ENCODE peak calls at places on chromosomes 16 and 17, in seven cellular contexts. One of them, this sample, is unnamed.
A peak's percentile ranks its signal among the peaks of the same experiment; 100 is the strongest.

GRCh38 chr16:48864055-48864454 is 254.1 kb upstream of the N4BP1 start:
- DNase-seq in iPS DF 6.9: no peak
- DNase-seq in sigmoid colon: no peak
- DNase-seq in hepatocyte: no peak
- DNase-seq in GM23248: no peak
- DNase-seq in fibroblast of lung: no peak
- DNase-seq in spleen: no peak
- DNase-seq in this sample: no peak

GRCh38 chr17:304461-304860 is 48.1 kb downstream of the RPH3AL start:
- DNase-seq in spleen: no peak
- DNase-seq in sigmoid colon: no peak
- DNase-seq in GM23248: peak; percentile 39
- DNase-seq in hepatocyte: peak; percentile 28
- DNase-seq in iPS DF 6.9: peak; percentile 11
- DNase-seq in fibroblast of lung: no peak
- DNase-seq in this sample: no peak

GRCh38 chr17:47615766-47616424 is 33.8 kb upstream of the KPNB1 start:
- DNase-seq in spleen: no peak
- DNase-seq in sigmoid colon: no peak
- DNase-seq in GM23248: peak; percentile 71
- DNase-seq in hepatocyte: peak; percentile 71
- DNase-seq in iPS DF 6.9: no peak
- DNase-seq in fibroblast of lung: peak; percentile 71
- DNase-seq in this sample: no peak

GRCh38 chr17:38748329-38749221 is at the start of gene PCGF2:
- DNase-seq in hepatocyte: peak; percentile 96
- DNase-seq in GM23248: peak; percentile 92
- DNase-seq in iPS DF 6.9: peak; percentile 91
- DNase-seq in spleen: peak; percentile 87
- DNase-seq in fibroblast of lung: peak; percentile 90
- DNase-seq in sigmoid colon: peak; percentile 94
- DNase-seq in this sample: peak; percentile 94

GRCh38 chr17:17751489-17751995 is 70.3 kb downstream of the RAI1 start:
- DNase-seq in GM23248: peak; percentile 43
- DNase-seq in spleen: no peak
- DNase-seq in hepatocyte: no peak
- DNase-seq in sigmoid colon: no peak
- DNase-seq in fibroblast of lung: no peak
- DNase-seq in iPS DF 6.9: no peak
- DNase-seq in this sample: no peak

GRCh38 chr16:87569601-87570559 is 32.4 kb upstream of the JPH3 start:
- DNase-seq in iPS DF 6.9: no peak
- DNase-seq in fibroblast of lung: no peak
- DNase-seq in sigmoid colon: no peak
- DNase-seq in hepatocyte: no peak
- DNase-seq in GM23248: no peak
- DNase-seq in spleen: no peak
- DNase-seq in this sample: no peak

GRCh38 chr17:29032067-29032551 is 10.8 kb upstream of the PIPOX start:
- DNase-seq in spleen: no peak
- DNase-seq in iPS DF 6.9: no peak
- DNase-seq in GM23248: no peak
- DNase-seq in hepatocyte: no peak
- DNase-seq in fibroblast of lung: no peak
- DNase-seq in sigmoid colon: no peak
- DNase-seq in this sample: no peak

GRCh38 chr16:15676506-15676905 is 26.5 kb downstream of the NDE1 start:
- DNase-seq in iPS DF 6.9: no peak
- DNase-seq in spleen: no peak
- DNase-seq in GM23248: no peak
- DNase-seq in fibroblast of lung: no peak
- DNase-seq in hepatocyte: no peak
- DNase-seq in sigmoid colon: no peak
- DNase-seq in this sample: no peak

GRCh38 chr17:28854457-28855382 is at the start of gene ERAL1:
- DNase-seq in GM23248: peak; percentile 97
- DNase-seq in spleen: peak; percentile 96
- DNase-seq in sigmoid colon: peak; percentile 93
- DNase-seq in fibroblast of lung: peak; percentile 86
- DNase-seq in hepatocyte: peak; percentile 93
- DNase-seq in iPS DF 6.9: peak; percentile 79
- DNase-seq in this sample: peak; percentile 91

GRCh38 chr17:79741401-79741750 is 10.6 kb downstream of the ENPP7 start:
- DNase-seq in iPS DF 6.9: no peak
- DNase-seq in fibroblast of lung: no peak
- DNase-seq in hepatocyte: no peak
- DNase-seq in GM23248: no peak
- DNase-seq in spleen: no peak
- DNase-seq in sigmoid colon: no peak
- DNase-seq in this sample: no peak
- H3K27me3 ChIP-seq in iPS DF 6.9: peaks cover 5% of the 10 kb centered on the region
- H3K27me3 ChIP-seq in fibroblast of lung: peaks cover 9% of the 10 kb centered on the region
- H3K27me3 ChIP-seq in hepatocyte: peaks cover 1% of the 10 kb centered on the region
- H3K27me3 ChIP-seq in GM23248: peaks cover 27% of the 10 kb centered on the region
- H3K27me3 ChIP-seq in spleen: peaks cover 35% of the 10 kb centered on the region
- H3K27me3 ChIP-seq in sigmoid colon: peaks cover 9% of the 10 kb centered on the region
- H3K27me3 ChIP-seq in this sample: peaks cover 36% of the 10 kb centered on the region

DNA sequence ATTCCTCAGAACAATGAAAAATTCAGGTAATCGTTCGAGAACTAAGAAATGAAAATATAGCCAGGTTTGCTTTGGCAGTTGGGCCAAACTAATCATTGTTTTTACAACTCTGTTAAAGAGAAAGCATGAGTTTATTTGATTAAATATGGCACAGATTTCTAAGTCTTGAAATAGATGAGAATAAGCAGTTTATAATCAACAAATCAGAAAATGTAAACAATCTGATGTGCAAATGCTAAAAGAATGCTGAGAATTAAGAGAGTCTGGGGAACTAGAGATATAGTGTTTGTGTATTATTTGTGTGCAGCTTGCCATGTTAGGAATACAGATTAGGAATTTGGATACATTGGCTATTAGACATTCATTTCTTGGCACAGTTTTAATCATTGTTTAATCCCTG is 212.5 kb downstream of the TANC2 start:
- DNase-seq in spleen: no peak
- DNase-seq in iPS DF 6.9: no peak
- DNase-seq in hepatocyte: no peak
- DNase-seq in sigmoid colon: no peak
- DNase-seq in fibroblast of lung: peak; percentile 62
- DNase-seq in GM23248: peak; percentile 13
- DNase-seq in this sample: no peak
- H3K4me3 ChIP-seq in spleen: no peak overlapping the region
- H3K4me3 ChIP-seq in iPS DF 6.9: no peak overlapping the region
- H3K4me3 ChIP-seq in hepatocyte: no peak overlapping the region
- H3K4me3 ChIP-seq in sigmoid colon: no peak overlapping the region
- H3K4me3 ChIP-seq in fibroblast of lung: peak overlapping the region; percentile 7
- H3K4me3 ChIP-seq in GM23248: no peak overlapping the region
- H3K4me3 ChIP-seq in this sample: no peak overlapping the region

GRCh38 chr16:54287758-54288591 is 1.4 kb upstream of the IRX3 start:
- DNase-seq in spleen: peak; percentile 30
- DNase-seq in hepatocyte: no peak
- DNase-seq in iPS DF 6.9: no peak
- DNase-seq in sigmoid colon: no peak
- DNase-seq in GM23248: peak; percentile 24
- DNase-seq in fibroblast of lung: no peak
- DNase-seq in this sample: peak; percentile 84

GRCh38 chr16:54285414-54286066 is 1.0 kb downstream of the IRX3 start:
- DNase-seq in sigmoid colon: no peak
- DNase-seq in hepatocyte: no peak
- DNase-seq in fibroblast of lung: no peak
- DNase-seq in iPS DF 6.9: no peak
- DNase-seq in spleen: no peak
- DNase-seq in GM23248: peak; percentile 75
- DNase-seq in this sample: peak; percentile 75

GRCh38 chr16:54286067-54286329 is 589 bp downstream of the IRX3 start:
- DNase-seq in fibroblast of lung: no peak
- DNase-seq in GM23248: no peak
- DNase-seq in sigmoid colon: no peak
- DNase-seq in iPS DF 6.9: no peak
- DNase-seq in spleen: no peak
- DNase-seq in hepatocyte: no peak
- DNase-seq in this sample: no peak

GRCh38 chr16:54287018-54287757 is 601 bp upstream of the IRX3 start:
- DNase-seq in fibroblast of lung: no peak
- DNase-seq in iPS DF 6.9: no peak
- DNase-seq in sigmoid colon: no peak
- DNase-seq in spleen: no peak
- DNase-seq in GM23248: no peak
- DNase-seq in hepatocyte: no peak
- DNase-seq in this sample: peak; percentile 77

GRCh38 chr16:54286330-54287017 is at the start of gene IRX3:
- DNase-seq in spleen: no peak
- DNase-seq in GM23248: peak; percentile 97
- DNase-seq in fibroblast of lung: peak; percentile 43
- DNase-seq in hepatocyte: peak; percentile 73
- DNase-seq in sigmoid colon: no peak
- DNase-seq in iPS DF 6.9: no peak
- DNase-seq in this sample: peak; percentile 94
- H3K27me3 ChIP-seq in spleen: peaks cover 97% of the 10 kb centered on the region
- H3K27me3 ChIP-seq in GM23248: no peaks in the 10 kb centered on the region
- H3K27me3 ChIP-seq in fibroblast of lung: peaks cover 78% of the 10 kb centered on the region
- H3K27me3 ChIP-seq in hepatocyte: peaks cover 88% of the 10 kb centered on the region
- H3K27me3 ChIP-seq in sigmoid colon: peaks cover 86% of the 10 kb centered on the region
- H3K27me3 ChIP-seq in iPS DF 6.9: peaks cover 67% of the 10 kb centered on the region
- H3K27me3 ChIP-seq in this sample: peaks cover 76% of the 10 kb centered on the region

GRCh38 chr16:73231969-73232554 is 184.1 kb upstream of the ZFHX3 start:
- DNase-seq in GM23248: no peak
- DNase-seq in sigmoid colon: no peak
- DNase-seq in iPS DF 6.9: no peak
- DNase-seq in spleen: no peak
- DNase-seq in hepatocyte: no peak
- DNase-seq in fibroblast of lung: no peak
- DNase-seq in this sample: no peak
- H3K4me3 ChIP-seq in GM23248: no peak overlapping the region
- H3K4me3 ChIP-seq in sigmoid colon: no peak overlapping the region
- H3K4me3 ChIP-seq in iPS DF 6.9: no peak overlapping the region
- H3K4me3 ChIP-seq in spleen: no peak overlapping the region
- H3K4me3 ChIP-seq in hepatocyte: no peak overlapping the region
- H3K4me3 ChIP-seq in fibroblast of lung: peak overlapping the region; percentile 66
- H3K4me3 ChIP-seq in this sample: peak overlapping the region; percentile 8

GRCh38 chr16:56657555-56658430 is at the start of gene MT1F:
- DNase-seq in hepatocyte: peak; percentile 87
- DNase-seq in GM23248: peak; percentile 64
- DNase-seq in sigmoid colon: peak; percentile 85
- DNase-seq in spleen: peak; percentile 91
- DNase-seq in fibroblast of lung: peak; percentile 14
- DNase-seq in iPS DF 6.9: no peak
- DNase-seq in this sample: peak; percentile 96
- H3K27me3 ChIP-seq in hepatocyte: peaks cover 58% of the 10 kb centered on the region
- H3K27me3 ChIP-seq in GM23248: peaks cover 14% of the 10 kb centered on the region
- H3K27me3 ChIP-seq in sigmoid colon: peaks cover 1% of the 10 kb centered on the region
- H3K27me3 ChIP-seq in spleen: peaks cover 2% of the 10 kb centered on the region
- H3K27me3 ChIP-seq in fibroblast of lung: peaks cover 29% of the 10 kb centered on the region
- H3K27me3 ChIP-seq in iPS DF 6.9: peaks cover 51% of the 10 kb centered on the region
- H3K27me3 ChIP-seq in this sample: peaks cover 2% of the 10 kb centered on the region

DNA sequence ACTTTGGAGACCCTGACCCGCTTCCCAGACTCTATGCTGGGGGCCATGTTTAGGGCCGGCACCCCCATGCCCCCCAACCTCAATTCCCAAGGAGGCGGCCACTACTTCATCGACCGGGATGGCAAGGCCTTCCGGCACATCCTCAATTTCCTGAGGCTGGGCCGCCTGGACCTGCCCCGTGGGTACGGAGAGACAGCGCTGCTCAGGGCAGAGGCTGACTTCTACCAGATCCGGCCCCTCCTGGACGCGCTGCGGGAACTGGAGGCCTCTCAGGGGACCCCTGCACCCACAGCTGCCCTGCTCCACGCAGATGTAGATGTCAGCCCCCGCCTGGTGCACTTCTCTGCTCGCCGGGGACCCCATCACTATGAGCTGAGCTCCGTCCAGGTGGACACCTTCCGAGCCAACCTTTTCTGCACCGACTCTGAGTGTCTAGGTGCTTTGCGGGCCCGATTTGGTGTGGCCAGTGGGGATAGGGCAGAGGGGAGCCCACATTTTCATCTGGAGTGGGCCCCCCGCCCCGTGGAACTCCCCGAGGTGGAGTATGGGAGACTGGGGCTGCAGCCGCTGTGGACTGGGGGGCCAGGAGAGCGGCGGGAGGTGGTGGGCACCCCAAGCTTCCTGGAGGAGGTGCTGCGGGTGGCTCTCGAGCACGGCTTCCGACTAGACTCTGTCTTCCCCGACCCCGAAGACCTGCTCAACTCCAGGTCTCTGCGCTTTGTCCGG is 1.1 kb downstream of the KCTD11 start:
- DNase-seq in hepatocyte: peak; percentile 11
- DNase-seq in GM23248: peak; percentile 49
- DNase-seq in spleen: no peak
- DNase-seq in sigmoid colon: no peak
- DNase-seq in iPS DF 6.9: no peak
- DNase-seq in fibroblast of lung: no peak
- DNase-seq in this sample: peak; percentile 70
- H3K4me3 ChIP-seq in hepatocyte: no peak overlapping the region
- H3K4me3 ChIP-seq in GM23248: peak overlapping the region; percentile 98
- H3K4me3 ChIP-seq in spleen: peak overlapping the region; percentile 70
- H3K4me3 ChIP-seq in sigmoid colon: no peak overlapping the region
- H3K4me3 ChIP-seq in iPS DF 6.9: no peak overlapping the region
- H3K4me3 ChIP-seq in fibroblast of lung: peak overlapping the region; percentile 77
- H3K4me3 ChIP-seq in this sample: peak overlapping the region; percentile 94

This sample was measured in upper lobe of right lung.